ENCODE peak calls at places on chromosomes 4 and X, in eight cellular contexts. Y is K562; K is Daoy; Z is NCI-H2081; N is activated CD4-positive, alpha-beta T cell treated with anti-CD3 and anti-CD28 coated beads, Interleukin-2, amount 50 U/mL, for 1 hour; G is ecto neural progenitor cell; E is mucosa of descending colon; D is stimulated activated CD8-positive, alpha-beta memory T cell treated with anti-CD3 and anti-CD28 coated beads, Interleukin-2, amount 100 ng/mL, for 48 hours. L is an unnamed sample.
A peak's percentile ranks its signal among the peaks of the same experiment; 100 is the strongest.

GRCh38 chr4:94390804-94391410 is 48.3 kb upstream of the HPGDS start:
- DNase-seq in Y (no peak), K (no peak), Z (no peak), N (no peak), G (no peak), E (no peak), D (no peak), L (peak; percentile 45)

GRCh38 chrX:72306851-72307645 is 1.3 kb upstream of the CITED1 start:
- DNase-seq in Y (peak; percentile 49), K (peak; percentile 81), Z (peak; percentile 25), N (peak; percentile 14), G (peak; percentile 71), E (peak; percentile 72), D (peak; percentile 2), L (peak; percentile 70)

GRCh38 chr4:108794136-108794535 is 31.3 kb upstream of the ETNPPL start:
- DNase-seq in Y (no peak), K (no peak), Z (no peak), N (no peak), G (no peak), E (no peak), D (no peak), L (no peak)

GRCh38 chrX:104488811-104489210 is 77.2 kb upstream of the IL1RAPL2 start:
- DNase-seq in Y (no peak), K (no peak), Z (no peak), N (no peak), G (no peak), E (no peak), D (no peak), L (no peak)

GRCh38 chrX:7272301-7272700 is 124.3 kb upstream of the PUDP start:
- DNase-seq in Y (no peak), K (no peak), Z (no peak), N (no peak), G (no peak), E (no peak), D (no peak), L (no peak)

GRCh38 chrX:118973389-118974087 is 880 bp upstream of the LONRF3 start:
- DNase-seq in Y (no peak), K (peak; percentile 13), Z (no peak), N (no peak), G (no peak), E (peak; percentile 37), D (no peak), L (no peak)

GRCh38 chrX:151680805-151681204 is 14.5 kb upstream of the PRRG3 start:
- DNase-seq in Y (peak; percentile 62), K (peak; percentile 46), Z (peak; percentile 26), N (peak; percentile 46), G (peak; percentile 75), E (peak; percentile 33), D (peak; percentile 46), L (peak; percentile 75)

GRCh38 chrX:69222103-69223090 is 57.1 kb upstream of the PJA1 start:
- DNase-seq in Y (peak; percentile 67), K (peak; percentile 67), Z (peak; percentile 39), N (peak; percentile 74), G (peak; percentile 87), E (peak; percentile 74), D (peak; percentile 54), L (peak; percentile 86)

GRCh38 chr4:3009422-3009821 is 46.1 kb downstream of the GRK4 start:
- DNase-seq in Y (peak; percentile 38), K (no peak), Z (no peak), N (no peak), G (no peak), E (no peak), D (no peak), L (peak; percentile 68)

GRCh38 chr4:180789929-180790328 is 1453.3 kb upstream of the TENM3 start:
- DNase-seq in Y (no peak), K (no peak), Z (no peak), N (no peak), G (no peak), E (no peak), D (no peak), L (no peak)

GRCh38 chr4:113587640-113588275 is 173.8 kb downstream of the CAMK2D start:
- DNase-seq in Y (no peak), K (no peak), Z (no peak), N (no peak), G (no peak), E (no peak), D (no peak), L (no peak)

GRCh38 chrX:50799531-50799961 is 14.4 kb downstream of the SHROOM4 start:
- DNase-seq in Y (no peak), K (peak; percentile 54), Z (no peak), N (no peak), G (no peak), E (peak; percentile 21), D (no peak), L (no peak)

GRCh38 chrX:19798423-19798822 is 89.0 kb downstream of the SH3KBP1 start:
- DNase-seq in Y (no peak), K (no peak), Z (no peak), N (no peak), G (no peak), E (no peak), D (no peak), L (no peak)

GRCh38 chrX:14829643-14830042 is 43.2 kb downstream of the FANCB start:
- DNase-seq in Y (no peak), K (no peak), Z (no peak), N (no peak), G (no peak), E (no peak), D (no peak), L (no peak)

GRCh38 chrX:101659601-101660063 is at the start of gene ARMCX2:
- DNase-seq in Y (no peak), K (peak; percentile 69), Z (no peak), N (no peak), G (peak; percentile 66), E (peak; percentile 35), D (no peak), L (peak; percentile 66)

GRCh38 chrX:49001521-49002090 is 458 bp downstream of the GRIPAP1 start:
- DNase-seq in Y (peak; percentile 40), K (peak; percentile 45), Z (no peak), N (peak; percentile 49), G (peak; percentile 48), E (no peak), D (peak; percentile 32), L (peak; percentile 70)

GRCh38 chrX:151505796-151506195 is 57.7 kb upstream of the PASD1 start:
- DNase-seq in Y (peak; percentile 24), K (peak; percentile 7), Z (no peak), N (no peak), G (no peak), E (no peak), D (no peak), L (peak; percentile 62)

GRCh38 chrX:19698125-19698524 is 182.8 kb upstream of the MAP3K15 start:
- DNase-seq in Y (no peak), K (peak; percentile 18), Z (no peak), N (no peak), G (no peak), E (no peak), D (no peak), L (no peak)

GRCh38 chr4:17961249-17961648 is 60.3 kb downstream of the LCORL start:
- DNase-seq in Y (no peak), K (no peak), Z (no peak), N (no peak), G (no peak), E (no peak), D (no peak), L (no peak)

GRCh38 chr4:158824425-158825274 is 55.8 kb downstream of the FNIP2 start:
- DNase-seq in Y (no peak), K (peak; percentile 10), Z (no peak), N (no peak), G (no peak), E (no peak), D (no peak), L (no peak)

GRCh38 chr4:10173039-10173753 is 56.6 kb upstream of the WDR1 start:
- DNase-seq in Y (peak; percentile 88), K (peak; percentile 18), Z (no peak), N (no peak), G (no peak), E (no peak), D (no peak), L (no peak)

GRCh38 chrX:63101879-63102620 is 249.1 kb downstream of the SPIN4 start:
- DNase-seq in Y (no peak), K (no peak), Z (no peak), N (no peak), G (no peak), E (no peak), D (no peak), L (no peak)

GRCh38 chrX:41984628-41985027 is 61.3 kb upstream of the CASK start:
- DNase-seq in Y (no peak), K (peak; percentile 82), Z (no peak), N (no peak), G (no peak), E (peak; percentile 22), D (no peak), L (no peak)

GRCh38 chrX:153886915-153887314 is 942 bp upstream of the L1CAM start:
- DNase-seq in Y (no peak), K (peak; percentile 37), Z (no peak), N (no peak), G (no peak), E (no peak), D (no peak), L (peak; percentile 63)

GRCh38 chr4:172982151-172982590 is 186.4 kb upstream of the GALNT7 start:
- DNase-seq in Y (no peak), K (peak; percentile 48), Z (peak; percentile 0), N (no peak), G (no peak), E (no peak), D (no peak), L (no peak)

GRCh38 chrX:37652053-37652452 is 33.5 kb upstream of the XK start:
- DNase-seq in Y (no peak), K (peak; percentile 2), Z (no peak), N (no peak), G (no peak), E (no peak), D (no peak), L (peak; percentile 47)

L was measured in GM23338.